ENCODE peak calls at places on chromosomes 13 and 19, in eight cellular contexts. L, Q, X, I, J, E, A and W are unnamed samples.

GRCh38 chr13:113775451-113776145 is 16.6 kb downstream of the TMEM255B start:
- DNase-seq in L (no peak), Q (no peak), X (no peak), I (no peak), J (no peak), E (no peak), A (no peak), W (no peak)

GRCh38 chr19:28656644-28657043 is 556.3 kb downstream of the UQCRFS1 start:
- DNase-seq in L (no peak), Q (no peak), X (no peak), I (no peak), J (no peak), E (no peak), A (no peak), W (no peak)

GRCh38 chr13:43205421-43205820 is 182.0 kb downstream of the DNAJC15 start:
- DNase-seq in L (no peak), Q (no peak), X (no peak), I (no peak), J (no peak), E (no peak), A (no peak), W (no peak)

GRCh38 chr13:79271616-79272015 is 134.4 kb downstream of the RBM26 start:
- DNase-seq in L (no peak), Q (no peak), X (no peak), I (peak; percentile 37), J (no peak), E (no peak), A (no peak), W (no peak)

GRCh38 chr19:51599084-51599483 is 28.0 kb downstream of the ZNF175 start:
- DNase-seq in L (no peak), Q (no peak), X (no peak), I (no peak), J (no peak), E (no peak), A (no peak), W (no peak)

GRCh38 chr13:108681986-108682562 is 52.7 kb downstream of the MYO16 start:
- DNase-seq in L (no peak), Q (no peak), X (no peak), I (no peak), J (no peak), E (no peak), A (no peak), W (no peak)

GRCh38 chr13:101455863-101456262 is 3.4 kb downstream of the ITGBL1 start:
- DNase-seq in L (no peak), Q (no peak), X (no peak), I (no peak), J (no peak), E (peak; percentile 95), A (peak; percentile 74), W (no peak)

GRCh38 chr13:33761744-33762143 is 56.2 kb upstream of the RFC3 start:
- DNase-seq in L (no peak), Q (no peak), X (no peak), I (peak; percentile 86), J (peak; percentile 95), E (peak; percentile 9), A (peak; percentile 8), W (no peak)

GRCh38 chr19:54481326-54481930 is 8.3 kb upstream of the CDC42EP5 start:
- DNase-seq in L (no peak), Q (no peak), X (no peak), I (peak; percentile 64), J (peak; percentile 58), E (peak; percentile 63), A (no peak), W (no peak)

GRCh38 chr19:8663920-8664670 is 33.7 kb downstream of the NFILZ start:
- DNase-seq in L (peak; percentile 56), Q (no peak), X (peak; percentile 61), I (no peak), J (no peak), E (no peak), A (no peak), W (no peak)

GRCh38 chr19:5624154-5624663 is 1.3 kb downstream of the SAFB start:
- DNase-seq in L (peak; percentile 27), Q (no peak), X (no peak), I (peak; percentile 18), J (no peak), E (peak; percentile 86), A (peak; percentile 45), W (no peak)

GRCh38 chr19:48186541-48186991 is 16.1 kb downstream of the ZSWIM9 start:
- DNase-seq in L (no peak), Q (no peak), X (no peak), I (no peak), J (no peak), E (no peak), A (no peak), W (no peak)

GRCh38 chr13:50915562-50915961 is 6.0 kb downstream of the RNASEH2B start:
- DNase-seq in L (peak; percentile 34), Q (no peak), X (no peak), I (no peak), J (no peak), E (no peak), A (no peak), W (no peak)

GRCh38 chr13:76969488-76970365 is 21.4 kb downstream of the ACOD1 start:
- DNase-seq in L (no peak), Q (no peak), X (no peak), I (no peak), J (no peak), E (peak; percentile 14), A (no peak), W (no peak)

GRCh38 chr13:89027694-89028306 is 1356.6 kb downstream of the SLITRK5 start:
- DNase-seq in L (no peak), Q (no peak), X (no peak), I (no peak), J (no peak), E (no peak), A (no peak), W (no peak)

GRCh38 chr19:13260883-13261653 is 110.9 kb downstream of the IER2 start:
- DNase-seq in L (peak; percentile 36), Q (no peak), X (no peak), I (no peak), J (no peak), E (peak; percentile 97), A (peak; percentile 87), W (no peak)